ENCODE peak calls at places on chromosomes 11 and 22, in ten cellular contexts. One of them, this sample, is unnamed.

GRCh38 chr11:66346476-66347424 is 679 bp downstream of the B4GAT1 start:
- DNase-seq in fibroblast of the aortic adventitia: no peak
- DNase-seq in psoas muscle: peak; percentile 61
- DNase-seq in HCT116: no peak
- DNase-seq in upper lobe of right lung: no peak
- DNase-seq in right atrium auricular region: no peak
- DNase-seq in ovary: no peak
- DNase-seq in astrocyte of the spinal cord: peak; percentile 22
- DNase-seq in RWPE1: no peak
- DNase-seq in choroid plexus epithelial cell: no peak
- DNase-seq in this sample: no peak

GRCh38 chr22:41642711-41643110 is 21.6 kb downstream of the XRCC6 start:
- DNase-seq in astrocyte of the spinal cord: no peak
- DNase-seq in HCT116: no peak
- DNase-seq in upper lobe of right lung: no peak
- DNase-seq in ovary: no peak
- DNase-seq in fibroblast of the aortic adventitia: no peak
- DNase-seq in RWPE1: no peak
- DNase-seq in choroid plexus epithelial cell: peak; percentile 7
- DNase-seq in psoas muscle: no peak
- DNase-seq in right atrium auricular region: no peak
- DNase-seq in this sample: no peak

GRCh38 chr22:37345863-37346514 is 63.7 kb downstream of the CYTH4 start:
- DNase-seq in right atrium auricular region: no peak
- DNase-seq in HCT116: no peak
- DNase-seq in fibroblast of the aortic adventitia: peak; percentile 99
- DNase-seq in psoas muscle: no peak
- DNase-seq in choroid plexus epithelial cell: peak; percentile 72
- DNase-seq in astrocyte of the spinal cord: peak; percentile 71
- DNase-seq in upper lobe of right lung: no peak
- DNase-seq in RWPE1: no peak
- DNase-seq in ovary: peak; percentile 52
- DNase-seq in this sample: no peak

GRCh38 chr11:11454671-11455223 is 101.7 kb upstream of the CSNK2A3 start:
- DNase-seq in astrocyte of the spinal cord: no peak
- DNase-seq in RWPE1: no peak
- DNase-seq in ovary: no peak
- DNase-seq in choroid plexus epithelial cell: no peak
- DNase-seq in right atrium auricular region: no peak
- DNase-seq in psoas muscle: no peak
- DNase-seq in upper lobe of right lung: no peak
- DNase-seq in HCT116: no peak
- DNase-seq in fibroblast of the aortic adventitia: no peak
- DNase-seq in this sample: no peak

GRCh38 chr11:61454520-61454919 is 24.6 kb downstream of the SDHAF2 start:
- DNase-seq in psoas muscle: no peak
- DNase-seq in HCT116: no peak
- DNase-seq in RWPE1: no peak
- DNase-seq in ovary: no peak
- DNase-seq in astrocyte of the spinal cord: no peak
- DNase-seq in choroid plexus epithelial cell: no peak
- DNase-seq in fibroblast of the aortic adventitia: no peak
- DNase-seq in upper lobe of right lung: no peak
- DNase-seq in right atrium auricular region: no peak
- DNase-seq in this sample: no peak

GRCh38 chr11:61265357-61265756 is 24.4 kb downstream of the PGA5 start:
- DNase-seq in upper lobe of right lung: no peak
- DNase-seq in RWPE1: no peak
- DNase-seq in choroid plexus epithelial cell: no peak
- DNase-seq in right atrium auricular region: no peak
- DNase-seq in psoas muscle: no peak
- DNase-seq in HCT116: no peak
- DNase-seq in fibroblast of the aortic adventitia: no peak
- DNase-seq in ovary: no peak
- DNase-seq in astrocyte of the spinal cord: no peak
- DNase-seq in this sample: no peak

GRCh38 chr22:50247748-50248147 is 2.9 kb upstream of the TUBGCP6 start:
- DNase-seq in upper lobe of right lung: no peak
- DNase-seq in right atrium auricular region: no peak
- DNase-seq in ovary: no peak
- DNase-seq in fibroblast of the aortic adventitia: peak; percentile 40
- DNase-seq in astrocyte of the spinal cord: peak; percentile 56
- DNase-seq in HCT116: peak; percentile 64
- DNase-seq in choroid plexus epithelial cell: peak; percentile 80
- DNase-seq in RWPE1: peak; percentile 59
- DNase-seq in psoas muscle: peak; percentile 67
- DNase-seq in this sample: peak; percentile 79

GRCh38 chr11:27411330-27411729 is 48.3 kb upstream of the CCDC34 start:
- DNase-seq in HCT116: no peak
- DNase-seq in fibroblast of the aortic adventitia: no peak
- DNase-seq in astrocyte of the spinal cord: no peak
- DNase-seq in RWPE1: no peak
- DNase-seq in choroid plexus epithelial cell: no peak
- DNase-seq in right atrium auricular region: no peak
- DNase-seq in ovary: no peak
- DNase-seq in psoas muscle: no peak
- DNase-seq in upper lobe of right lung: no peak
- DNase-seq in this sample: no peak

GRCh38 chr22:32534252-32535215 is 59.9 kb downstream of the FBXO7 start:
- DNase-seq in upper lobe of right lung: no peak
- DNase-seq in RWPE1: no peak
- DNase-seq in fibroblast of the aortic adventitia: peak; percentile 41
- DNase-seq in psoas muscle: peak; percentile 67
- DNase-seq in astrocyte of the spinal cord: no peak
- DNase-seq in right atrium auricular region: no peak
- DNase-seq in HCT116: no peak
- DNase-seq in choroid plexus epithelial cell: no peak
- DNase-seq in ovary: no peak
- DNase-seq in this sample: no peak

GRCh38 chr11:933002-933820 is 7.5 kb downstream of the AP2A2 start:
- DNase-seq in RWPE1: no peak
- DNase-seq in HCT116: no peak
- DNase-seq in fibroblast of the aortic adventitia: peak; percentile 64
- DNase-seq in ovary: no peak
- DNase-seq in psoas muscle: no peak
- DNase-seq in choroid plexus epithelial cell: peak; percentile 75
- DNase-seq in astrocyte of the spinal cord: peak; percentile 44
- DNase-seq in right atrium auricular region: no peak
- DNase-seq in upper lobe of right lung: no peak
- DNase-seq in this sample: no peak

GRCh38 chr11:94028436-94028835 is 7.3 kb downstream of the HEPHL1 start:
- DNase-seq in psoas muscle: no peak
- DNase-seq in HCT116: no peak
- DNase-seq in RWPE1: peak; percentile 78
- DNase-seq in astrocyte of the spinal cord: peak; percentile 65
- DNase-seq in choroid plexus epithelial cell: peak; percentile 66
- DNase-seq in upper lobe of right lung: no peak
- DNase-seq in right atrium auricular region: no peak
- DNase-seq in ovary: no peak
- DNase-seq in fibroblast of the aortic adventitia: peak; percentile 91
- DNase-seq in this sample: no peak

GRCh38 chr11:32006799-32007388 is 84.0 kb upstream of the RCN1 start:
- DNase-seq in fibroblast of the aortic adventitia: peak; percentile 60
- DNase-seq in upper lobe of right lung: no peak
- DNase-seq in right atrium auricular region: no peak
- DNase-seq in choroid plexus epithelial cell: peak; percentile 74
- DNase-seq in psoas muscle: no peak
- DNase-seq in HCT116: peak; percentile 35
- DNase-seq in ovary: no peak
- DNase-seq in RWPE1: peak; percentile 48
- DNase-seq in astrocyte of the spinal cord: peak; percentile 59
- DNase-seq in this sample: no peak

GRCh38 chr22:27405672-27406388 is 395.7 kb downstream of the MN1 start:
- DNase-seq in fibroblast of the aortic adventitia: peak; percentile 52
- DNase-seq in astrocyte of the spinal cord: peak; percentile 38
- DNase-seq in psoas muscle: peak; percentile 78
- DNase-seq in ovary: peak; percentile 39
- DNase-seq in upper lobe of right lung: peak; percentile 74
- DNase-seq in right atrium auricular region: no peak
- DNase-seq in HCT116: peak; percentile 18
- DNase-seq in RWPE1: peak; percentile 56
- DNase-seq in choroid plexus epithelial cell: peak; percentile 60
- DNase-seq in this sample: no peak

GRCh38 chr11:17743026-17743807 is 8.6 kb downstream of the KCNC1 start:
- DNase-seq in upper lobe of right lung: peak; percentile 29
- DNase-seq in astrocyte of the spinal cord: no peak
- DNase-seq in RWPE1: no peak
- DNase-seq in psoas muscle: peak; percentile 43
- DNase-seq in ovary: no peak
- DNase-seq in right atrium auricular region: no peak
- DNase-seq in fibroblast of the aortic adventitia: no peak
- DNase-seq in HCT116: no peak
- DNase-seq in choroid plexus epithelial cell: no peak
- DNase-seq in this sample: no peak

GRCh38 chr22:24535348-24535747 is 19.6 kb downstream of the GUCD1 start:
- DNase-seq in choroid plexus epithelial cell: no peak
- DNase-seq in astrocyte of the spinal cord: no peak
- DNase-seq in right atrium auricular region: no peak
- DNase-seq in RWPE1: no peak
- DNase-seq in ovary: no peak
- DNase-seq in fibroblast of the aortic adventitia: no peak
- DNase-seq in HCT116: no peak
- DNase-seq in psoas muscle: peak; percentile 1
- DNase-seq in upper lobe of right lung: no peak
- DNase-seq in this sample: no peak

GRCh38 chr22:21695432-21696085 is 29.7 kb downstream of the PPIL2 start:
- DNase-seq in choroid plexus epithelial cell: no peak
- DNase-seq in astrocyte of the spinal cord: no peak
- DNase-seq in right atrium auricular region: no peak
- DNase-seq in ovary: no peak
- DNase-seq in upper lobe of right lung: no peak
- DNase-seq in HCT116: no peak
- DNase-seq in fibroblast of the aortic adventitia: no peak
- DNase-seq in RWPE1: no peak
- DNase-seq in psoas muscle: no peak
- DNase-seq in this sample: no peak

GRCh38 chr22:39177456-39177775 is 24.9 kb upstream of the CBX7 start:
- DNase-seq in ovary: no peak
- DNase-seq in HCT116: no peak
- DNase-seq in upper lobe of right lung: no peak
- DNase-seq in right atrium auricular region: no peak
- DNase-seq in choroid plexus epithelial cell: peak; percentile 9
- DNase-seq in astrocyte of the spinal cord: no peak
- DNase-seq in fibroblast of the aortic adventitia: no peak
- DNase-seq in RWPE1: no peak
- DNase-seq in psoas muscle: no peak
- DNase-seq in this sample: no peak

GRCh38 chr22:27307545-27308279 is 493.8 kb downstream of the MN1 start:
- DNase-seq in HCT116: no peak
- DNase-seq in upper lobe of right lung: no peak
- DNase-seq in choroid plexus epithelial cell: no peak
- DNase-seq in right atrium auricular region: no peak
- DNase-seq in fibroblast of the aortic adventitia: no peak
- DNase-seq in ovary: no peak
- DNase-seq in astrocyte of the spinal cord: no peak
- DNase-seq in psoas muscle: no peak
- DNase-seq in RWPE1: no peak
- DNase-seq in this sample: no peak

GRCh38 chr11:4637662-4638047 is 378 bp downstream of the OR51D1 start:
- DNase-seq in upper lobe of right lung: no peak
- DNase-seq in RWPE1: no peak
- DNase-seq in fibroblast of the aortic adventitia: no peak
- DNase-seq in right atrium auricular region: no peak
- DNase-seq in choroid plexus epithelial cell: no peak
- DNase-seq in ovary: no peak
- DNase-seq in psoas muscle: no peak
- DNase-seq in HCT116: no peak
- DNase-seq in astrocyte of the spinal cord: no peak
- DNase-seq in this sample: no peak
- TF ChIP-seq CTCF in upper lobe of right lung: no peak
- TF ChIP-seq CTCF in RWPE1: no peak
- TF ChIP-seq CTCF in fibroblast of the aortic adventitia: no peak
- TF ChIP-seq CTCF in right atrium auricular region: no peak
- TF ChIP-seq CTCF in choroid plexus epithelial cell: no peak
- TF ChIP-seq CTCF in ovary: no peak
- TF ChIP-seq CTCF in psoas muscle: no peak
- TF ChIP-seq CTCF in HCT116: no peak
- TF ChIP-seq CTCF in astrocyte of the spinal cord: no peak
- TF ChIP-seq CTCF in this sample: no peak

GRCh38 chr11:14773755-14774154 is 118.3 kb downstream of the CYP2R1 start:
- DNase-seq in HCT116: no peak
- DNase-seq in right atrium auricular region: no peak
- DNase-seq in RWPE1: no peak
- DNase-seq in fibroblast of the aortic adventitia: peak; percentile 13
- DNase-seq in ovary: no peak
- DNase-seq in upper lobe of right lung: no peak
- DNase-seq in psoas muscle: no peak
- DNase-seq in choroid plexus epithelial cell: peak; percentile 26
- DNase-seq in astrocyte of the spinal cord: no peak
- DNase-seq in this sample: no peak
- TF ChIP-seq CTCF in HCT116: no peak
- TF ChIP-seq CTCF in right atrium auricular region: no peak
- TF ChIP-seq CTCF in RWPE1: no peak
- TF ChIP-seq CTCF in fibroblast of the aortic adventitia: peak; percentile 31
- TF ChIP-seq CTCF in ovary: no peak
- TF ChIP-seq CTCF in upper lobe of right lung: no peak
- TF ChIP-seq CTCF in psoas muscle: no peak
- TF ChIP-seq CTCF in choroid plexus epithelial cell: peak; percentile 53
- TF ChIP-seq CTCF in astrocyte of the spinal cord: peak; percentile 25
- TF ChIP-seq CTCF in this sample: peak; percentile 34

DNA sequence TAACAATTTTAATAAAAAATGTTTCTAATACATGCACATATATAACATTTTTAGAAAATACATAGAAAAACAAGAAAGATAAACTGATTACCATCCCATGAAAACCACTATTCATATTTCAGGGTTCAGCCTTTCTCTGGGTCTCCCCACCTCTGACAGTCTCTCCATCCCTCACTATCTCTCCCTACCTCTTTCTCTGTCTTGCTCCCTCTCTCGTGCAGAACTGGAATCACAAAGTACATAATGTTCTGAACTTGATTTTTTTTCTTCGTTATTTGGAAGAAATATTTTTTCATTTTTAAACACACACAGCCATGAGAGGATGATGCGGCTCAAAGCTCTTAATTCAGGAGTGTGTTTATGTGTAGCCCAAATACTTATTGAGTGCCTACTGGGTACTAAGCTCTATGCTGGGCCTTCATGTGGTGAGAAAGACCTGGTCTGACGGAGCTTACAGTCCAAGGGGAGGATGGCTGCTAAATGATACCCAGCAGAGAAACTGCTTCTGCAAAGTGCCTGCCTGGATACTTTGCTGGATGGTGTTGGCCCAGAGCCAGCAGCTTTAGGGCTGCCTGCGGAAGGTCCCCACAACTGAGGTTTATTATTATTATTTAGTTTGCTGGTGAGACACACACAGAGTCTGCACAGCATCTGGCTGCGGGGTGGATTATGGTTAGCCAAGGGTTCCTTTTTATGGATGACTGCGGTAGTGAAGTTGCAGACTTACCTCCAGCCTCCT is 42.6 kb downstream of the SC5D start:
- DNase-seq in upper lobe of right lung: no peak
- DNase-seq in ovary: peak; percentile 29
- DNase-seq in choroid plexus epithelial cell: peak; percentile 40
- DNase-seq in astrocyte of the spinal cord: no peak
- DNase-seq in fibroblast of the aortic adventitia: no peak
- DNase-seq in HCT116: no peak
- DNase-seq in RWPE1: no peak
- DNase-seq in psoas muscle: no peak
- DNase-seq in right atrium auricular region: no peak
- DNase-seq in this sample: no peak
- TF ChIP-seq CTCF in upper lobe of right lung: no peak
- TF ChIP-seq CTCF in ovary: no peak
- TF ChIP-seq CTCF in choroid plexus epithelial cell: peak; percentile 52
- TF ChIP-seq CTCF in astrocyte of the spinal cord: peak; percentile 18
- TF ChIP-seq CTCF in fibroblast of the aortic adventitia: peak; percentile 20
- TF ChIP-seq CTCF in HCT116: no peak
- TF ChIP-seq CTCF in RWPE1: no peak
- TF ChIP-seq CTCF in psoas muscle: no peak
- TF ChIP-seq CTCF in right atrium auricular region: no peak
- TF ChIP-seq CTCF in this sample: no peak

GRCh38 chr11:62716206-62716605 is 8.7 kb downstream of the GNG3 start:
- DNase-seq in ovary: no peak
- DNase-seq in upper lobe of right lung: no peak
- DNase-seq in psoas muscle: no peak
- DNase-seq in fibroblast of the aortic adventitia: no peak
- DNase-seq in HCT116: no peak
- DNase-seq in right atrium auricular region: no peak
- DNase-seq in RWPE1: no peak
- DNase-seq in choroid plexus epithelial cell: no peak
- DNase-seq in astrocyte of the spinal cord: no peak
- DNase-seq in this sample: no peak
- TF ChIP-seq CTCF in ovary: no peak
- TF ChIP-seq CTCF in upper lobe of right lung: no peak
- TF ChIP-seq CTCF in psoas muscle: no peak
- TF ChIP-seq CTCF in fibroblast of the aortic adventitia: no peak
- TF ChIP-seq CTCF in HCT116: no peak
- TF ChIP-seq CTCF in right atrium auricular region: no peak
- TF ChIP-seq CTCF in RWPE1: no peak
- TF ChIP-seq CTCF in choroid plexus epithelial cell: no peak
- TF ChIP-seq CTCF in astrocyte of the spinal cord: no peak
- TF ChIP-seq CTCF in this sample: no peak